ENCODE peak calls at places on chromosomes 12 and 14, in nine cellular contexts. R is GM23248, S is HepG2, I is Karpas-422, W is OCI-LY7, Z is IMR-90, C is HCT116, A is H9, E is hepatocyte. V is an unnamed sample.

GRCh38 chr14:89681086-89682018 is 264.3 kb upstream of the FOXN3 start:
- DNase-seq in R (no peak), S (no peak), I (no peak), W (peak; percentile 7), Z (no peak), C (no peak), A (no peak), E (no peak), V (no peak)

GRCh38 chr12:65952737-65953209 is 128.5 kb downstream of the HMGA2 start:
- DNase-seq in R (peak; percentile 82), S (peak; percentile 29), I (no peak), W (no peak), Z (peak; percentile 87), C (no peak), A (no peak), E (no peak), V (no peak)

GRCh38 chr12:121801601-121802484 is 2.0 kb upstream of the SETD1B start:
- DNase-seq in R (peak; percentile 56), S (no peak), I (peak; percentile 65), W (peak; percentile 66), Z (peak; percentile 45), C (no peak), A (peak; percentile 32), E (no peak), V (no peak)

GRCh38 chr14:72828604-72829003 is 65.3 kb downstream of the DPF3 start:
- DNase-seq in R (no peak), S (no peak), I (no peak), W (no peak), Z (no peak), C (no peak), A (no peak), E (no peak), V (no peak)

GRCh38 chr12:131990066-131990979 is 40.6 kb downstream of the EP400 start:
- DNase-seq in R (no peak), S (no peak), I (no peak), W (no peak), Z (no peak), C (no peak), A (peak; percentile 76), E (no peak), V (no peak)

GRCh38 chr12:85155791-85156190 is 119.6 kb downstream of the LRRIQ1 start:
- DNase-seq in R (peak; percentile 31), S (peak; percentile 4), I (peak; percentile 48), W (peak; percentile 1), Z (no peak), C (peak; percentile 31), A (no peak), E (peak; percentile 13), V (no peak)

GRCh38 chr12:15772405-15773018 is 16.7 kb downstream of the EPS8 start:
- DNase-seq in R (peak; percentile 55), S (peak; percentile 19), I (no peak), W (peak; percentile 25), Z (peak; percentile 29), C (no peak), A (no peak), E (no peak), V (no peak)

GRCh38 chr12:79063258-79063657 is 198.7 kb downstream of the SYT1 start:
- DNase-seq in R (no peak), S (no peak), I (no peak), W (no peak), Z (peak; percentile 37), C (no peak), A (no peak), E (no peak), V (no peak)

GRCh38 chr14:60094306-60094897 is 2.7 kb downstream of the PCNX4 start:
- DNase-seq in R (peak; percentile 22), S (peak; percentile 90), I (no peak), W (peak; percentile 31), Z (peak; percentile 70), C (no peak), A (peak; percentile 61), E (no peak), V (peak; percentile 55)

GRCh38 chr12:806116-806805 is 53.9 kb downstream of the WNK1 start:
- DNase-seq in R (peak; percentile 35), S (peak; percentile 28), I (no peak), W (no peak), Z (peak; percentile 50), C (no peak), A (no peak), E (peak; percentile 36), V (no peak)

GRCh38 chr12:32589165-32589891 is 89.8 kb upstream of the DNM1L start:
- DNase-seq in R (no peak), S (no peak), I (no peak), W (no peak), Z (no peak), C (no peak), A (no peak), E (no peak), V (no peak)

GRCh38 chr12:97169922-97170321 is 262.9 kb downstream of the NEDD1 start:
- DNase-seq in R (no peak), S (no peak), I (no peak), W (no peak), Z (no peak), C (no peak), A (no peak), E (no peak), V (no peak)

GRCh38 chr14:85090681-85091080 is 439.3 kb upstream of the FLRT2 start:
- DNase-seq in R (peak; percentile 40), S (no peak), I (no peak), W (no peak), Z (peak; percentile 1), C (no peak), A (no peak), E (no peak), V (no peak)

GRCh38 chr12:46492471-46493351 is 120.1 kb upstream of the SLC38A2 start:
- DNase-seq in R (peak; percentile 69), S (peak; percentile 100), I (no peak), W (no peak), Z (peak; percentile 97), C (peak; percentile 85), A (no peak), E (peak; percentile 80), V (peak; percentile 25)

DNA sequence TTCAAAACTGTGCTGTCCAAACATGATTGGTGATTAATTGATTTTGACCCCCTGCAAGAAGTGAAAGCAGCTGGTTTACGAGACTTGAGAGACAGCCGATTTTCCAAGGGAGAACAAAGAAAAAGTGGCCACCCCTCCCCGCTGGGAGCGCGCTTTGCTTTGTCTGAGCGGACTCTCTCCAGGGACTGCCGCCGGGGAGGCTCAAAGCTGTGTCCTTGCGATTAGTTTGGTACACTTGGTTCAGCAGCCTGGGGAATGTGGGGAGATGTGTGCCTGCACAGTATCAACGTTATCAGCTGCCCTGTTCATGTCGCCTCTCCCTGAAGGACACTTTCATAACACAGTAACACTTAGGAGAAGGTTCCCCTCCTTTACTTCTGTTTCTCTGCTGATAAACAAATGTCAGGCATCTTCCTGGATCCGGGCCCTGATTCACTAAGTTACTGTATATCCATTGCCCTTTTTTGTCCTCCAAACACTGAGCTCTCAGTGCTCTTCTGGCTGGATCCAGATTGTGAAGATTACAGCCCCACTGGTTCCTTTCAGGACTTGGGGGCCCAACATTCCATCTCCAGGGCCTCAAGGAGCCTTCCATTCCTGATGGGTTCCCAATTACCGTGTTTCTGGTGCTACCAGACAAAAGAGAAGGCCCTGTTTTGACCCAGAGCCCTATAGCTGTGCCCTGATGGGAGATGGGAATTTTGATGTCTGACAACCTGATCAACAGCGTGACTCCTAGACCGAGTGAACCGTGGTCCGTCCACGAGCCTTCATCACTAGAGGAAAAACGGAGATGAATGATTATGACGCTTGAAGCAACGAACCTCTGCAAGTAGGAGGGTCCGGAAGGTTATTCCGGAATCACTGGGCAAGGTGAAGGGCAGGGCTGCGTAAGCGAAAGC is 31.7 kb upstream of the TUBA1C start:
- DNase-seq in R (no peak), S (peak; percentile 30), I (no peak), W (no peak), Z (peak; percentile 56), C (no peak), A (peak; percentile 71), E (peak; percentile 68), V (no peak)
- H2AFZ ChIP-seq in R (no peak overlapping the region), S (peak overlapping the region; percentile 83), I (no peak overlapping the region), W (peak overlapping the region; percentile 27), Z (peak overlapping the region; percentile 94), C (no peak overlapping the region), A (no peak overlapping the region), E (peak overlapping the region; percentile 72), V (no peak overlapping the region)

DNA sequence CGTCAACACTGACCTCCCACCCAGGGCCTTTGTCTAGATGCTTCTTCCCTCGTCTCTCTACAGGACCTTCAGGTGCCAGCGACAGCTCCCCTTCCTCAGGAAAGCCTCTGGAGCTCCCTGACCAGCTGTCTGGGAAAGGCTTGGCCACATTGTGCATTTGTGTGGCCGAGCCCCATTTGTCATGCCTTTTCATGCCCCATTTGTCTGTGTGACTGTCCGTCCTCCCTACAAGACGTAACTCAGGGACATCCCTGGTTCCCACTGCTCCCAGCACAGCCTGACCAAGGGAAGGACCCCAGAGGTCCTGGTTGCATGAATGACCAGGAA is 23.8 kb downstream of the ZFYVE21 start:
- DNase-seq in R (no peak), S (no peak), I (no peak), W (no peak), Z (no peak), C (no peak), A (no peak), E (no peak), V (no peak)
- H3K27ac ChIP-seq in R (no peak overlapping the region), S (no peak overlapping the region), I (no peak overlapping the region), W (no peak overlapping the region), Z (no peak overlapping the region), C (no peak overlapping the region), A (no peak overlapping the region), E (no peak overlapping the region), V (no peak overlapping the region)

GRCh38 chr14:50775357-50775756 is 55.6 kb downstream of the NIN start:
- DNase-seq in R (peak; percentile 93), S (no peak), I (no peak), W (no peak), Z (peak; percentile 93), C (no peak), A (no peak), E (peak; percentile 27), V (peak; percentile 85)
- H2AFZ ChIP-seq in R (peak overlapping the region; percentile 55), S (no peak overlapping the region), I (no peak overlapping the region), W (no peak overlapping the region), Z (peak overlapping the region; percentile 83), C (no peak overlapping the region), A (no peak overlapping the region), E (no peak overlapping the region), V (peak overlapping the region; percentile 68)

GRCh38 chr14:105485720-105486332 is 860 bp upstream of the CRIP1 start:
- DNase-seq in R (no peak), S (peak; percentile 74), I (peak; percentile 85), W (no peak), Z (no peak), C (no peak), A (peak; percentile 82), E (peak; percentile 61), V (peak; percentile 34)

GRCh38 chr14:105487449-105487985 is 831 bp downstream of the CRIP1 start:
- DNase-seq in R (no peak), S (no peak), I (peak; percentile 85), W (no peak), Z (no peak), C (no peak), A (no peak), E (no peak), V (no peak)

GRCh38 chr14:105484997-105485393 is 1.7 kb upstream of the CRIP1 start:
- DNase-seq in R (no peak), S (no peak), I (no peak), W (no peak), Z (no peak), C (no peak), A (no peak), E (no peak), V (no peak)

GRCh38 chr14:105486974-105487448 is 325 bp downstream of the CRIP1 start:
- DNase-seq in R (no peak), S (no peak), I (peak; percentile 87), W (no peak), Z (no peak), C (no peak), A (no peak), E (no peak), V (peak; percentile 42)

GRCh38 chr14:105486333-105486973 is at the start of gene CRIP1:
- DNase-seq in R (no peak), S (no peak), I (peak; percentile 65), W (no peak), Z (no peak), C (no peak), A (no peak), E (no peak), V (no peak)
- H3K27ac ChIP-seq in R (no peak within 1 kb of the TSS), S (peak within 1 kb of the TSS; percentile 39), I (peak within 1 kb of the TSS; percentile 44), W (no peak within 1 kb of the TSS), Z (no peak within 1 kb of the TSS), C (peak within 1 kb of the TSS; percentile 94), A (no peak within 1 kb of the TSS), E (no peak within 1 kb of the TSS), V (no peak within 1 kb of the TSS)

V was measured in PC-9.